ENCODE peak calls at places on chromosomes 11 and 22, in five cellular contexts. One of them, this sample, is unnamed.

GRCh38 chr22:33513388-33514336 is 406.6 kb downstream of the LARGE1 start:
- DNase-seq in A549: no peak
- DNase-seq in K562: no peak
- DNase-seq in IMR-90: peak; percentile 72
- DNase-seq in H1: no peak
- DNase-seq in this sample: peak; percentile 66

GRCh38 chr11:65308281-65308891 is 6.3 kb upstream of the CDC42EP2 start:
- DNase-seq in A549: no peak
- DNase-seq in K562: no peak
- DNase-seq in IMR-90: no peak
- DNase-seq in H1: no peak
- DNase-seq in this sample: no peak

GRCh38 chr22:41447435-41448188 is 1.0 kb upstream of the TOB2 start:
- DNase-seq in A549: peak; percentile 60
- DNase-seq in K562: peak; percentile 41
- DNase-seq in IMR-90: peak; percentile 50
- DNase-seq in H1: no peak
- DNase-seq in this sample: peak; percentile 73

GRCh38 chr22:19325296-19325950 is 33.9 kb upstream of the CLTCL1 start:
- DNase-seq in A549: no peak
- DNase-seq in K562: no peak
- DNase-seq in IMR-90: peak; percentile 55
- DNase-seq in H1: no peak
- DNase-seq in this sample: no peak

GRCh38 chr22:41603873-41604332 is 14.3 kb upstream of the PMM1 start:
- DNase-seq in A549: no peak
- DNase-seq in K562: peak; percentile 52
- DNase-seq in IMR-90: no peak
- DNase-seq in H1: no peak
- DNase-seq in this sample: no peak

GRCh38 chr11:71349627-71350026 is 97.2 kb upstream of the SHANK2 start:
- DNase-seq in A549: no peak
- DNase-seq in K562: no peak
- DNase-seq in IMR-90: no peak
- DNase-seq in H1: no peak
- DNase-seq in this sample: no peak

GRCh38 chr11:46119053-46119351 is 2.3 kb downstream of the PHF21A start:
- DNase-seq in A549: no peak
- DNase-seq in K562: no peak
- DNase-seq in IMR-90: no peak
- DNase-seq in H1: no peak
- DNase-seq in this sample: no peak

GRCh38 chr11:6778518-6778917 is 4.3 kb upstream of the OR2AG1 start:
- DNase-seq in A549: no peak
- DNase-seq in K562: no peak
- DNase-seq in IMR-90: no peak
- DNase-seq in H1: no peak
- DNase-seq in this sample: no peak

GRCh38 chr11:80783561-80783960 is 1342.7 kb upstream of the TENM4 start:
- DNase-seq in A549: no peak
- DNase-seq in K562: no peak
- DNase-seq in IMR-90: no peak
- DNase-seq in H1: no peak
- DNase-seq in this sample: no peak

GRCh38 chr22:48712558-48712957 is 1115.1 kb downstream of the BRD1 start:
- DNase-seq in A549: no peak
- DNase-seq in K562: no peak
- DNase-seq in IMR-90: no peak
- DNase-seq in H1: no peak
- DNase-seq in this sample: no peak

GRCh38 chr22:29028468-29028867 is 33.2 kb downstream of the C22orf31 start:
- DNase-seq in A549: no peak
- DNase-seq in K562: no peak
- DNase-seq in IMR-90: no peak
- DNase-seq in H1: no peak
- DNase-seq in this sample: no peak

GRCh38 chr22:37174964-37175363 is 13.1 kb downstream of the C1QTNF6 start:
- DNase-seq in A549: no peak
- DNase-seq in K562: no peak
- DNase-seq in IMR-90: no peak
- DNase-seq in H1: no peak
- DNase-seq in this sample: no peak

GRCh38 chr11:71293961-71294782 is 41.8 kb upstream of the SHANK2 start:
- DNase-seq in A549: no peak
- DNase-seq in K562: no peak
- DNase-seq in IMR-90: no peak
- DNase-seq in H1: no peak
- DNase-seq in this sample: no peak

GRCh38 chr11:2316963-2317244 is 15.1 kb downstream of the TSPAN32 start:
- DNase-seq in A549: no peak
- DNase-seq in K562: no peak
- DNase-seq in IMR-90: no peak
- DNase-seq in H1: no peak
- DNase-seq in this sample: no peak

GRCh38 chr11:41392591-41392990 is 66.9 kb downstream of the LRRC4C start:
- DNase-seq in A549: no peak
- DNase-seq in K562: no peak
- DNase-seq in IMR-90: no peak
- DNase-seq in H1: no peak
- DNase-seq in this sample: no peak

GRCh38 chr11:60625262-60625661 is 74.2 kb upstream of the MS4A8 start:
- DNase-seq in A549: peak; percentile 24
- DNase-seq in K562: no peak
- DNase-seq in IMR-90: peak; percentile 23
- DNase-seq in H1: peak; percentile 9
- DNase-seq in this sample: peak; percentile 22

GRCh38 chr11:94169516-94169915 is 40.9 kb downstream of the PANX1 start:
- DNase-seq in A549: no peak
- DNase-seq in K562: no peak
- DNase-seq in IMR-90: no peak
- DNase-seq in H1: no peak
- DNase-seq in this sample: no peak

GRCh38 chr11:2523821-2524391 is 79.1 kb downstream of the KCNQ1 start:
- DNase-seq in A549: no peak
- DNase-seq in K562: no peak
- DNase-seq in IMR-90: no peak
- DNase-seq in H1: no peak
- DNase-seq in this sample: no peak

GRCh38 chr11:119474682-119475596 is 52.0 kb upstream of the THY1 start:
- DNase-seq in A549: peak; percentile 62
- DNase-seq in K562: peak; percentile 74
- DNase-seq in IMR-90: peak; percentile 82
- DNase-seq in H1: no peak
- DNase-seq in this sample: peak; percentile 56

GRCh38 chr22:48640890-48641771 is 1186.5 kb downstream of the BRD1 start:
- DNase-seq in A549: no peak
- DNase-seq in K562: no peak
- DNase-seq in IMR-90: no peak
- DNase-seq in H1: no peak
- DNase-seq in this sample: no peak

GRCh38 chr11:85759915-85760314 is 51.0 kb downstream of the SYTL2 start:
- DNase-seq in A549: peak; percentile 61
- DNase-seq in K562: no peak
- DNase-seq in IMR-90: peak; percentile 94
- DNase-seq in H1: no peak
- DNase-seq in this sample: no peak

GRCh38 chr11:72787262-72788104 is 6.4 kb downstream of the STARD10 start:
- DNase-seq in A549: no peak
- DNase-seq in K562: peak; percentile 84
- DNase-seq in IMR-90: no peak
- DNase-seq in H1: peak; percentile 54
- DNase-seq in this sample: peak; percentile 94

GRCh38 chr11:32706985-32707736 is 87.3 kb downstream of the CCDC73 start:
- DNase-seq in A549: peak; percentile 78
- DNase-seq in K562: no peak
- DNase-seq in IMR-90: peak; percentile 82
- DNase-seq in H1: no peak
- DNase-seq in this sample: peak; percentile 37

GRCh38 chr11:35282226-35282882 is 137.0 kb downstream of the SLC1A2 start:
- DNase-seq in A549: peak; percentile 26
- DNase-seq in K562: no peak
- DNase-seq in IMR-90: peak; percentile 89
- DNase-seq in H1: no peak
- DNase-seq in this sample: no peak

GRCh38 chr22:38144025-38144405 is 33.5 kb upstream of the BAIAP2L2 start:
- DNase-seq in A549: peak; percentile 52
- DNase-seq in K562: no peak
- DNase-seq in IMR-90: no peak
- DNase-seq in H1: no peak
- DNase-seq in this sample: peak; percentile 25

GRCh38 chr11:87120937-87121336 is 83.2 kb downstream of the TMEM135 start:
- DNase-seq in A549: no peak
- DNase-seq in K562: no peak
- DNase-seq in IMR-90: no peak
- DNase-seq in H1: no peak
- DNase-seq in this sample: peak; percentile 26

GRCh38 chr11:2797181-2797711 is 88.3 kb downstream of the CDKN1C start:
- DNase-seq in A549: no peak
- DNase-seq in K562: no peak
- DNase-seq in IMR-90: no peak
- DNase-seq in H1: no peak
- DNase-seq in this sample: no peak

GRCh38 chr11:48095779-48096470 is 115.6 kb downstream of the PTPRJ start:
- DNase-seq in A549: no peak
- DNase-seq in K562: no peak
- DNase-seq in IMR-90: no peak
- DNase-seq in H1: no peak
- DNase-seq in this sample: no peak

GRCh38 chr11:125053167-125053566 is 9.9 kb upstream of the SLC37A2 start:
- DNase-seq in A549: no peak
- DNase-seq in K562: no peak
- DNase-seq in IMR-90: no peak
- DNase-seq in H1: no peak
- DNase-seq in this sample: no peak

DNA sequence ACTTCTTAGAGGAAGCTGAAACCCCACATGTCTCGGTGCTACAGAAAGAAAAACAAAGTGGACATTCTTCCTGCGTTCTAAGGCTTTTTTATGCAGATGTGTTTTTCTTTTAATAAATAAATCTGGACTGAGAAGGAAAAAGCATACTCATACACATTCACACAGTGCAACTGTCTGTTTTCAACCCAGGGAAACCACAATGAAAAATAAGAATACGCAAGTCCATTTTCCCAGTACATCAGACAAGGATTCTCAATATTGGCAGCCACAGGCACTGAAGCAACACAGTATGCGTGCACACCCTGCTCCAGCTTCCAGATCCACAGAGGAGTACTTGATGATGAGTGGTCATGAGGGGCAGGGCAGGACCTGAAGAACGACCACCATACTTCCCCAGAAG is 86.9 kb downstream of the ETS1 start:
- DNase-seq in A549: no peak
- DNase-seq in K562: no peak
- DNase-seq in IMR-90: peak; percentile 62
- DNase-seq in H1: no peak
- DNase-seq in this sample: no peak
- TF ChIP-seq MAFK in A549: no peak
- TF ChIP-seq MAFK in K562: no peak
- TF ChIP-seq MAFK in IMR-90: no peak
- TF ChIP-seq MAFK in H1: no peak
- TF ChIP-seq MAFK in this sample: no peak

GRCh38 chr22:44712962-44713361 is 11.0 kb downstream of the PRR5 start:
- DNase-seq in A549: no peak
- DNase-seq in K562: no peak
- DNase-seq in IMR-90: no peak
- DNase-seq in H1: no peak
- DNase-seq in this sample: no peak
- TF ChIP-seq MAFK in A549: no peak
- TF ChIP-seq MAFK in K562: no peak
- TF ChIP-seq MAFK in IMR-90: no peak
- TF ChIP-seq MAFK in H1: no peak
- TF ChIP-seq MAFK in this sample: no peak

GRCh38 chr22:20651286-20651685 is 122.6 kb upstream of the SERPIND1 start:
- DNase-seq in A549: no peak
- DNase-seq in K562: no peak
- DNase-seq in IMR-90: no peak
- DNase-seq in H1: no peak
- DNase-seq in this sample: no peak

GRCh38 chr22:20653795-20654342 is 120.0 kb upstream of the SERPIND1 start:
- DNase-seq in A549: no peak
- DNase-seq in K562: no peak
- DNase-seq in IMR-90: no peak
- DNase-seq in H1: no peak
- DNase-seq in this sample: no peak

GRCh38 chr22:20652130-20652529 is 121.8 kb upstream of the SERPIND1 start:
- DNase-seq in A549: no peak
- DNase-seq in K562: no peak
- DNase-seq in IMR-90: no peak
- DNase-seq in H1: no peak
- DNase-seq in this sample: no peak

GRCh38 chr22:20653012-20653794 is 120.7 kb upstream of the SERPIND1 start:
- DNase-seq in A549: no peak
- DNase-seq in K562: no peak
- DNase-seq in IMR-90: no peak
- DNase-seq in H1: no peak
- DNase-seq in this sample: no peak

DNA sequence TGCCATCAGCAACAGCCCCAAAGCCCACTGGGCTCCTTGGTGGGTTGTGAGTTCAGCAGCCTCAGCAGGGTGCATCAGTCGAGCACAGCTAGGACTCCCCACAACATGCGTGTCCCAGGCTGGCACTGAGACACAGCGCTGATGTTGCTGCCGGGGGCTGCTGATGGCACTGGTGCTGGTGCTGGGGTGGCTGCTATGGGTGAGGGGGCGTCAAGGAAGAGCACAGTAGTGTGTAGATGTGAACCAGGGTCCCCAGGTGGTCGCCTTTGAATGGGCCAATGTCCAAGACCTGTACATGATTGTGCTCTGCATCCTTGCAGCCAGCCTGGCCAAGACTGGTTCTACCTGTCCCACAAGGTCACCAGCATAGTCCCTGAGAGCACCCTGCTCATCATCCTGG is 121.3 kb upstream of the SERPIND1 start:
- DNase-seq in A549: no peak
- DNase-seq in K562: no peak
- DNase-seq in IMR-90: no peak
- DNase-seq in H1: no peak
- DNase-seq in this sample: no peak
- TF ChIP-seq MAFK in A549: no peak
- TF ChIP-seq MAFK in K562: no peak
- TF ChIP-seq MAFK in IMR-90: no peak
- TF ChIP-seq MAFK in H1: no peak
- TF ChIP-seq MAFK in this sample: no peak

GRCh38 chr11:99069831-99070444 is 49.2 kb downstream of the CNTN5 start:
- DNase-seq in A549: no peak
- DNase-seq in K562: no peak
- DNase-seq in IMR-90: no peak
- DNase-seq in H1: peak; percentile 15
- DNase-seq in this sample: peak; percentile 3
- TF ChIP-seq MAFK in A549: no peak
- TF ChIP-seq MAFK in K562: no peak
- TF ChIP-seq MAFK in IMR-90: no peak
- TF ChIP-seq MAFK in H1: no peak
- TF ChIP-seq MAFK in this sample: no peak

This sample was measured in HepG2.